ENCODE peak calls at places on chromosomes 4 and X, in eight cellular contexts. One of them, this sample, is unnamed.

GRCh38 chr4:95107004-95107403 is 349.2 kb downstream of the BMPR1B start:
- DNase-seq in epithelial cell of prostate: no peak
- DNase-seq in posterior vena cava: no peak
- DNase-seq in fibroblast of mammary gland: peak
- DNase-seq in iris pigment epithelial cell: no peak
- DNase-seq in NCI-H524 treated with DMSO at 0.1 percent for 48 hours: no peak
- DNase-seq in M059J: peak
- DNase-seq in CD4-positive, alpha-beta T cell: no peak
- DNase-seq in this sample: no peak

GRCh38 chrX:7586126-7586525 is 256.8 kb upstream of the VCX start:
- DNase-seq in epithelial cell of prostate: no peak
- DNase-seq in posterior vena cava: no peak
- DNase-seq in fibroblast of mammary gland: peak
- DNase-seq in iris pigment epithelial cell: peak
- DNase-seq in NCI-H524 treated with DMSO at 0.1 percent for 48 hours: no peak
- DNase-seq in M059J: peak
- DNase-seq in CD4-positive, alpha-beta T cell: no peak
- DNase-seq in this sample: peak

GRCh38 chr4:103158760-103159159 is 39.4 kb downstream of the CENPE start:
- DNase-seq in epithelial cell of prostate: no peak
- DNase-seq in posterior vena cava: no peak
- DNase-seq in fibroblast of mammary gland: no peak
- DNase-seq in iris pigment epithelial cell: no peak
- DNase-seq in NCI-H524 treated with DMSO at 0.1 percent for 48 hours: no peak
- DNase-seq in M059J: no peak
- DNase-seq in CD4-positive, alpha-beta T cell: no peak
- DNase-seq in this sample: no peak

GRCh38 chrX:129679856-129680255 is 25.1 kb upstream of the APLN start:
- DNase-seq in epithelial cell of prostate: peak
- DNase-seq in posterior vena cava: no peak
- DNase-seq in fibroblast of mammary gland: peak
- DNase-seq in iris pigment epithelial cell: no peak
- DNase-seq in NCI-H524 treated with DMSO at 0.1 percent for 48 hours: peak
- DNase-seq in M059J: peak
- DNase-seq in CD4-positive, alpha-beta T cell: no peak
- DNase-seq in this sample: no peak

GRCh38 chr4:86967798-86968197 is 33.0 kb downstream of the AFF1 start:
- DNase-seq in epithelial cell of prostate: no peak
- DNase-seq in posterior vena cava: no peak
- DNase-seq in fibroblast of mammary gland: peak
- DNase-seq in iris pigment epithelial cell: peak
- DNase-seq in NCI-H524 treated with DMSO at 0.1 percent for 48 hours: no peak
- DNase-seq in M059J: peak
- DNase-seq in CD4-positive, alpha-beta T cell: no peak
- DNase-seq in this sample: peak

GRCh38 chr4:129162450-129162849 is 66.5 kb downstream of the C4orf33 start:
- DNase-seq in epithelial cell of prostate: no peak
- DNase-seq in posterior vena cava: no peak
- DNase-seq in fibroblast of mammary gland: no peak
- DNase-seq in iris pigment epithelial cell: no peak
- DNase-seq in NCI-H524 treated with DMSO at 0.1 percent for 48 hours: no peak
- DNase-seq in M059J: no peak
- DNase-seq in CD4-positive, alpha-beta T cell: no peak
- DNase-seq in this sample: no peak

GRCh38 chrX:41407816-41408215 is 39.3 kb upstream of the NYX start:
- DNase-seq in epithelial cell of prostate: no peak
- DNase-seq in posterior vena cava: no peak
- DNase-seq in fibroblast of mammary gland: no peak
- DNase-seq in iris pigment epithelial cell: no peak
- DNase-seq in NCI-H524 treated with DMSO at 0.1 percent for 48 hours: no peak
- DNase-seq in M059J: no peak
- DNase-seq in CD4-positive, alpha-beta T cell: no peak
- DNase-seq in this sample: no peak

GRCh38 chrX:18698762-18699650 is 8.4 kb upstream of the PPEF1 start:
- DNase-seq in epithelial cell of prostate: no peak
- DNase-seq in posterior vena cava: no peak
- DNase-seq in fibroblast of mammary gland: peak
- DNase-seq in iris pigment epithelial cell: no peak
- DNase-seq in NCI-H524 treated with DMSO at 0.1 percent for 48 hours: no peak
- DNase-seq in M059J: peak
- DNase-seq in CD4-positive, alpha-beta T cell: no peak
- DNase-seq in this sample: no peak

GRCh38 chrX:129493643-129494042 is 29.6 kb downstream of the SMARCA1 start:
- DNase-seq in epithelial cell of prostate: no peak
- DNase-seq in posterior vena cava: no peak
- DNase-seq in fibroblast of mammary gland: peak
- DNase-seq in iris pigment epithelial cell: peak
- DNase-seq in NCI-H524 treated with DMSO at 0.1 percent for 48 hours: no peak
- DNase-seq in M059J: peak
- DNase-seq in CD4-positive, alpha-beta T cell: no peak
- DNase-seq in this sample: peak

This sample was measured in mesenchymal stem cell.